ENCODE peak calls at places on chromosomes 2 and 18, in seven cellular contexts. X is psoas muscle, C is brain microvascular endothelial cell, V is mucosa of descending colon, U is T-helper 9 cell, Y is GM23248, W is HuH-7. F is an unnamed sample.

GRCh38 chr18:75087119-75088020 is 121.6 kb downstream of the PTGR3 start:
- DNase-seq in X (no peak), U (no peak), Y (no peak), C (no peak), V (no peak), W (no peak), F (peak; percentile 79)

GRCh38 chr2:237967463-237967871 is 653 bp downstream of the UBE2F start:
- DNase-seq in U (no peak), Y (peak; percentile 58), X (peak; percentile 71), C (no peak), W (peak; percentile 32), V (peak; percentile 63), F (no peak)

GRCh38 chr2:47190188-47190818 is 35.2 kb upstream of the STPG4 start:
- DNase-seq in Y (peak; percentile 71), W (no peak), X (no peak), V (no peak), U (no peak), C (peak; percentile 88), F (no peak)

GRCh38 chr18:61545281-61546245 is 212.3 kb downstream of the CDH20 start:
- DNase-seq in V (no peak), U (no peak), W (no peak), X (no peak), C (no peak), Y (no peak), F (no peak)

GRCh38 chr18:70380915-70381896 is 92.4 kb downstream of the SOCS6 start:
- DNase-seq in V (peak; percentile 84), X (no peak), W (peak; percentile 42), U (no peak), Y (no peak), C (no peak), F (no peak)

GRCh38 chr2:42725657-42726056 is 38.3 kb downstream of the OXER1 start:
- DNase-seq in V (no peak), C (no peak), W (no peak), X (no peak), Y (peak; percentile 10), U (no peak), F (no peak)

GRCh38 chr18:37258131-37258530 is 307.5 kb downstream of the CELF4 start:
- DNase-seq in X (no peak), V (no peak), Y (no peak), U (no peak), C (no peak), W (no peak), F (no peak)

GRCh38 chr2:176931588-176932563 is 280.7 kb upstream of the HNRNPA3 start:
- DNase-seq in X (no peak), C (no peak), V (no peak), U (no peak), Y (peak; percentile 30), W (no peak), F (no peak)

GRCh38 chr2:68860111-68860510 is 11.1 kb downstream of the BMP10 start:
- DNase-seq in Y (no peak), C (no peak), X (no peak), V (no peak), U (no peak), W (no peak), F (no peak)

GRCh38 chr2:133477614-133477990 is 90.7 kb downstream of the NCKAP5 start:
- DNase-seq in U (no peak), X (no peak), C (peak; percentile 40), Y (peak; percentile 51), V (no peak), W (no peak), F (no peak)

GRCh38 chr2:219539295-219539788 is 4.3 kb downstream of the CHPF start:
- DNase-seq in W (no peak), Y (no peak), C (no peak), U (no peak), X (no peak), V (no peak), F (no peak)

GRCh38 chr18:8073167-8073566 is 506.1 kb downstream of the PTPRM start:
- DNase-seq in Y (no peak), C (no peak), U (no peak), W (no peak), V (no peak), X (no peak), F (no peak)

GRCh38 chr2:177334940-177335543 is 57.5 kb upstream of the AGPS start:
- DNase-seq in C (no peak), X (no peak), Y (peak; percentile 75), U (no peak), W (peak; percentile 23), V (no peak), F (no peak)